ENCODE peak calls at places on chromosomes 16 and 17, in four cellular contexts. One of them, this sample, is unnamed.

GRCh38 chr17:2396192-2396567 is 4.7 kb downstream of the MNT start:
- DNase-seq in K562: no peak
- DNase-seq in gastrocnemius medialis: no peak
- DNase-seq in tibial nerve: no peak
- DNase-seq in this sample: no peak

GRCh38 chr17:15463363-15463762 is 4.1 kb downstream of the CDRT4 start:
- DNase-seq in tibial nerve: no peak
- DNase-seq in gastrocnemius medialis: peak
- DNase-seq in K562: no peak
- DNase-seq in this sample: peak

GRCh38 chr17:3472137-3472536 is 518 bp upstream of the SPATA22 start:
- DNase-seq in tibial nerve: no peak
- DNase-seq in K562: no peak
- DNase-seq in gastrocnemius medialis: no peak
- DNase-seq in this sample: no peak

GRCh38 chr16:57815987-57816745 is 13.9 kb upstream of the KIFC3 start:
- DNase-seq in tibial nerve: peak
- DNase-seq in gastrocnemius medialis: peak
- DNase-seq in K562: peak
- DNase-seq in this sample: peak

GRCh38 chr17:29219378-29220047 is 27.1 kb upstream of the CRYBA1 start:
- DNase-seq in K562: peak
- DNase-seq in gastrocnemius medialis: peak
- DNase-seq in tibial nerve: peak
- DNase-seq in this sample: peak

GRCh38 chr17:9982159-9982558 is 77.1 kb upstream of the RCVRN start:
- DNase-seq in K562: peak
- DNase-seq in tibial nerve: no peak
- DNase-seq in gastrocnemius medialis: no peak
- DNase-seq in this sample: no peak

GRCh38 chr17:63537001-63537400 is 13.3 kb upstream of the DCAF7 start:
- DNase-seq in gastrocnemius medialis: no peak
- DNase-seq in K562: no peak
- DNase-seq in tibial nerve: no peak
- DNase-seq in this sample: no peak

GRCh38 chr16:19879241-19879792 is 5.3 kb downstream of the GPRC5B start:
- DNase-seq in K562: no peak
- DNase-seq in gastrocnemius medialis: peak
- DNase-seq in tibial nerve: no peak
- DNase-seq in this sample: no peak

GRCh38 chr16:3175157-3176153 is 12.5 kb upstream of the OR1F1 start:
- DNase-seq in gastrocnemius medialis: no peak
- DNase-seq in tibial nerve: no peak
- DNase-seq in K562: peak
- DNase-seq in this sample: no peak

GRCh38 chr17:64503821-64504768 is 2.0 kb downstream of the DDX5 start:
- DNase-seq in gastrocnemius medialis: no peak
- DNase-seq in K562: no peak
- DNase-seq in tibial nerve: no peak
- DNase-seq in this sample: no peak

GRCh38 chr16:85524630-85525463 is 88.3 kb upstream of the GSE1 start:
- DNase-seq in tibial nerve: peak
- DNase-seq in gastrocnemius medialis: peak
- DNase-seq in K562: no peak
- DNase-seq in this sample: peak

GRCh38 chr17:72826602-72827001 is 265.9 kb downstream of the SLC39A11 start:
- DNase-seq in tibial nerve: no peak
- DNase-seq in K562: no peak
- DNase-seq in gastrocnemius medialis: no peak
- DNase-seq in this sample: no peak

GRCh38 chr16:56356276-56357241 is 68.8 kb downstream of the AMFR start:
- DNase-seq in gastrocnemius medialis: peak
- DNase-seq in tibial nerve: peak
- DNase-seq in K562: peak
- DNase-seq in this sample: peak

GRCh38 chr17:59561042-59561441 is 4.4 kb upstream of the DHX40 start:
- DNase-seq in gastrocnemius medialis: no peak
- DNase-seq in tibial nerve: no peak
- DNase-seq in K562: peak
- DNase-seq in this sample: no peak

GRCh38 chr16:70475054-70475871 is 20.9 kb downstream of the FCSK start:
- DNase-seq in K562: no peak
- DNase-seq in tibial nerve: no peak
- DNase-seq in gastrocnemius medialis: no peak
- DNase-seq in this sample: no peak

GRCh38 chr16:710500-711075 is 4.3 kb upstream of the METRN start:
- DNase-seq in gastrocnemius medialis: no peak
- DNase-seq in K562: no peak
- DNase-seq in tibial nerve: no peak
- DNase-seq in this sample: no peak

GRCh38 chr16:30724641-30725464 is 23.4 kb upstream of the PHKG2 start:
- DNase-seq in K562: no peak
- DNase-seq in tibial nerve: no peak
- DNase-seq in gastrocnemius medialis: no peak
- DNase-seq in this sample: no peak

GRCh38 chr16:2178321-2179106 is 17.9 kb downstream of the CASKIN1 start:
- DNase-seq in K562: peak
- DNase-seq in tibial nerve: no peak
- DNase-seq in gastrocnemius medialis: no peak
- DNase-seq in this sample: no peak

GRCh38 chr16:50183316-50183715 is 30.2 kb downstream of the TENT4B start:
- DNase-seq in gastrocnemius medialis: no peak
- DNase-seq in tibial nerve: no peak
- DNase-seq in K562: no peak
- DNase-seq in this sample: no peak

GRCh38 chr17:57068707-57069106 is 16.3 kb upstream of the AKAP1 start:
- DNase-seq in K562: no peak
- DNase-seq in gastrocnemius medialis: no peak
- DNase-seq in tibial nerve: no peak
- DNase-seq in this sample: no peak

GRCh38 chr17:48597775-48598631 is 4.4 kb upstream of the HOXB5 start:
- DNase-seq in gastrocnemius medialis: no peak
- DNase-seq in tibial nerve: no peak
- DNase-seq in K562: no peak
- DNase-seq in this sample: peak

GRCh38 chr17:47615766-47616424 is 33.8 kb upstream of the KPNB1 start:
- DNase-seq in K562: peak
- DNase-seq in gastrocnemius medialis: no peak
- DNase-seq in tibial nerve: no peak
- DNase-seq in this sample: no peak

GRCh38 chr16:72894291-72895151 is 153.4 kb downstream of the ZFHX3 start:
- DNase-seq in tibial nerve: no peak
- DNase-seq in K562: no peak
- DNase-seq in gastrocnemius medialis: no peak
- DNase-seq in this sample: peak

GRCh38 chr16:70697601-70698170 is 11.8 kb upstream of the MTSS2 start:
- DNase-seq in K562: no peak
- DNase-seq in tibial nerve: no peak
- DNase-seq in gastrocnemius medialis: no peak
- DNase-seq in this sample: no peak

GRCh38 chr16:35342012-35342411 is 1882.6 kb downstream of the TP53TG3F start:
- DNase-seq in tibial nerve: no peak
- DNase-seq in K562: no peak
- DNase-seq in gastrocnemius medialis: no peak
- DNase-seq in this sample: no peak

GRCh38 chr17:39996789-39997188 is 16.2 kb downstream of the PSMD3 start:
- DNase-seq in K562: peak
- DNase-seq in gastrocnemius medialis: peak
- DNase-seq in tibial nerve: no peak
- DNase-seq in this sample: no peak

GRCh38 chr17:71759422-71760060 is 361.3 kb upstream of the SOX9 start:
- DNase-seq in gastrocnemius medialis: no peak
- DNase-seq in tibial nerve: no peak
- DNase-seq in K562: no peak
- DNase-seq in this sample: no peak

GRCh38 chr17:19313746-19314651 is 48.5 kb downstream of the B9D1 start:
- DNase-seq in tibial nerve: no peak
- DNase-seq in gastrocnemius medialis: no peak
- DNase-seq in K562: no peak
- DNase-seq in this sample: peak

GRCh38 chr17:34412965-34413441 is 50.0 kb upstream of the CCL1 start:
- DNase-seq in tibial nerve: no peak
- DNase-seq in gastrocnemius medialis: no peak
- DNase-seq in K562: peak
- DNase-seq in this sample: no peak

GRCh38 chr16:57751539-57752202 is 16.1 kb downstream of the KATNB1 start:
- DNase-seq in tibial nerve: no peak
- DNase-seq in K562: no peak
- DNase-seq in gastrocnemius medialis: no peak
- DNase-seq in this sample: no peak

GRCh38 chr16:57742543-57742942 is 7.0 kb downstream of the KATNB1 start:
- DNase-seq in gastrocnemius medialis: no peak
- DNase-seq in tibial nerve: no peak
- DNase-seq in K562: no peak
- DNase-seq in this sample: no peak

GRCh38 chr16:48556913-48557351 is 53.0 kb downstream of the N4BP1 start:
- DNase-seq in gastrocnemius medialis: no peak
- DNase-seq in tibial nerve: no peak
- DNase-seq in K562: no peak
- DNase-seq in this sample: no peak

GRCh38 chr16:66320774-66321173 is 45.7 kb upstream of the CDH5 start:
- DNase-seq in gastrocnemius medialis: no peak
- DNase-seq in K562: no peak
- DNase-seq in tibial nerve: no peak
- DNase-seq in this sample: no peak

DNA sequence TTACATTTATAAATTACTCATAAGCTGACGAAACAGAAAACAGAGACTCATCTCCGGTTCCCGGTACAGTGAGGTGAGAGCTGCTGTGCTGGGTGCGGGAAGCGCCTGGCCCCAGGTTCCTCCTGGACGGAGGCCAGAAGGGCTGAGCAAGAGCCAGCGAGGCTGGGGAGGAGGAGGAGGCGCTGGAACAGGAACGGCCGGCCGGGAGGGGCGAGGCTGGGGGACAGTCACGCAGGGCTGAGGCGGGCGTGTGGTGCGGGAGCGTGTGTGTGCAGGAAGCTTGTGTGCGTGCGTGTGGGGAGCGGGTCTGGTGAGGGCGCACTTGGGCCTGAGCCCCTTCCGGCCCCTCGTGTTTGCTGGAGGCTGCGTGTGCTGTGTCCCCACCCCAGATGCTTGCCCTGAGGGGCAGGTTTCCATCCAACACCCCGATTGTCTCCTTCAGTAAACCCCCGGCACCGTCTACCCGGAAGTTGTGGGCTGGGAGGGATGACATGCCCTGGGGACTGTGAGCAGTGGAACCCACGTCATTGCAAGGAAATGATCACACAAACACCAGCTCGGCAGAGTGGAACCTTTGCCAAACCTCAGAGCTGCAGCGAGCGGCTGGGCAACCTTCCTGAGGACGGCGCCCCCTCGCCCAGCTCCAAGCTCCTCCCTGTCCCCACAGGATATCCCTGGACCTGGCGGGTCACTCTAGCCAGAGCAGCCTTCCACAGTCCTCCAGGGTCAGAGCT is 19.4 kb downstream of the CD7 start:
- DNase-seq in gastrocnemius medialis: peak
- DNase-seq in tibial nerve: peak
- DNase-seq in K562: peak
- DNase-seq in this sample: peak
- TF ChIP-seq POLR2A in gastrocnemius medialis: peak
- TF ChIP-seq POLR2A in tibial nerve: no peak
- TF ChIP-seq POLR2A in K562: peak
- TF ChIP-seq POLR2A in this sample: no peak

GRCh38 chr17:44947461-44948314 is at the start of gene KIF18B:
- DNase-seq in K562: peak
- DNase-seq in tibial nerve: peak
- DNase-seq in gastrocnemius medialis: peak
- DNase-seq in this sample: peak
- TF ChIP-seq POLR2A in K562: peak
- TF ChIP-seq POLR2A in tibial nerve: no peak
- TF ChIP-seq POLR2A in gastrocnemius medialis: peak
- TF ChIP-seq POLR2A in this sample: peak

GRCh38 chr17:38428643-38429371 is 543 bp downstream of the ARHGAP23 start:
- DNase-seq in tibial nerve: no peak
- DNase-seq in gastrocnemius medialis: peak
- DNase-seq in K562: no peak
- DNase-seq in this sample: peak
- TF ChIP-seq POLR2A in tibial nerve: no peak
- TF ChIP-seq POLR2A in gastrocnemius medialis: peak
- TF ChIP-seq POLR2A in K562: no peak
- TF ChIP-seq POLR2A in this sample: no peak

GRCh38 chr17:80024206-80024972 is 11.3 kb downstream of the TBC1D16 start:
- DNase-seq in K562: no peak
- DNase-seq in gastrocnemius medialis: no peak
- DNase-seq in tibial nerve: no peak
- DNase-seq in this sample: no peak
- TF ChIP-seq POLR2A in K562: no peak
- TF ChIP-seq POLR2A in gastrocnemius medialis: no peak
- TF ChIP-seq POLR2A in tibial nerve: no peak
- TF ChIP-seq POLR2A in this sample: no peak

DNA sequence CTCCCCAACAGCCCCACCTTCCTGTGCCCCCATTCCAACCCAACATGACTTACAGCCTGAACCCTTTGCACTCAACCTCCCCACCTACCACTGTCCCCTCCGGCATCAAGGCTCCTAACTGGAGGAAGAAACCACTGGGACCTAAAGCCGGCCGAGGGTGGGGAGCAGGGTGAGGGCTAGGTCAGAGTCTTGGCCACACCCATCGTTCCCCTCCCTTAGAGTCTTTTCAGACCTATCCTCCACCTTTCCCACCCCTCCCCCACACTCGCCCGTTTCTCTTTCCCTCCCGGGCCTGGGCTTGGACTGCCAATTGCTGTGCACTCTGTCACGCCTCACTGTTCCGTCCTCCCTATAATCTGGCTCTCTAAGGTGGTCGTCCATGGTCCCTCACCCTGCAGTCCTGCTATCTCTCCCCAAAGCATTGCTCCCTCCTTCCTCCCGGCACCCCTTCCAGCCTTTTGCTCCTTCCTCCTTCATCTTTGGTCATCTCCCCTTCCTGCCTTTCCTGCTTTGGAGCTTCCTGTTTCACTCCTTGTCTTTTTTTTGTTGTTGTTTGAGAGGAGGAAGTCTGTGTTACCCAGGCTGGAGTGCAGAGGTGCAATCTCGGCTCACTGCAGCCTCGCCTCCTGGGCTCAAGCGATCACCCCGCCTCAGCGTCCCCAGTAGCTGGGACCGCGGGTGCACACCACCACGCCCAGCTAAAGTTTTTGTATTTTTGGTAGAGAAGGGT is 958 bp upstream of the CLDN7 start:
- DNase-seq in tibial nerve: no peak
- DNase-seq in K562: peak
- DNase-seq in gastrocnemius medialis: no peak
- DNase-seq in this sample: peak
- TF ChIP-seq POLR2A in tibial nerve: no peak
- TF ChIP-seq POLR2A in K562: peak
- TF ChIP-seq POLR2A in gastrocnemius medialis: no peak
- TF ChIP-seq POLR2A in this sample: no peak

This sample was measured in thyroid gland.